ENCODE peak calls at places on chromosomes 2 and 18, in four cellular contexts. A is transverse colon, L is pancreas, Y is HFF-Myc. R is an unnamed sample.

GRCh38 chr18:45634454-45634853 is 19.2 kb downstream of the SLC14A2 start:
- DNase-seq in A (no peak), L (no peak), Y (no peak), R (no peak)

GRCh38 chr2:222891890-222892289 is 31.1 kb downstream of the ACSL3 start:
- DNase-seq in A (no peak), L (no peak), Y (no peak), R (no peak)

GRCh38 chr2:207632575-207633492 is 7.6 kb upstream of the METTL21A start:
- DNase-seq in A (no peak), L (no peak), Y (no peak), R (no peak)

GRCh38 chr18:38473535-38473934 is 907.9 kb upstream of the CELF4 start:
- DNase-seq in A (no peak), L (no peak), Y (no peak), R (no peak)

GRCh38 chr2:200383380-200384110 is 77.1 kb downstream of the SPATS2L start:
- DNase-seq in A (no peak), L (no peak), Y (no peak), R (peak)

GRCh38 chr2:147665035-147665434 is 179.8 kb upstream of the ACVR2A start:
- DNase-seq in A (no peak), L (no peak), Y (peak), R (no peak)

GRCh38 chr18:58670561-58671121 is 624 bp upstream of the MALT1 start:
- DNase-seq in A (no peak), L (no peak), Y (no peak), R (no peak)

GRCh38 chr2:100292022-100292580 is 30.2 kb downstream of the LONRF2 start:
- DNase-seq in A (no peak), L (peak), Y (peak), R (peak)

GRCh38 chr2:239321596-239322413 is 79.0 kb downstream of the HDAC4 start:
- DNase-seq in A (no peak), L (no peak), Y (no peak), R (no peak)

GRCh38 chr2:128411431-128411830 is 92.8 kb upstream of the HS6ST1 start:
- DNase-seq in A (no peak), L (peak), Y (no peak), R (no peak)

GRCh38 chr2:88281302-88282217 is 111.4 kb downstream of the THNSL2 start:
- DNase-seq in A (no peak), L (no peak), Y (no peak), R (no peak)

GRCh38 chr18:59054892-59055291 is 84.8 kb upstream of the SEC11C start:
- DNase-seq in A (no peak), L (peak), Y (no peak), R (peak)

GRCh38 chr2:84816426-84817026 is 64.4 kb downstream of the TRABD2A start:
- DNase-seq in A (no peak), L (no peak), Y (no peak), R (no peak)

GRCh38 chr2:151033454-151034248 is 228.0 kb downstream of the RBM43 start:
- DNase-seq in A (no peak), L (no peak), Y (no peak), R (no peak)

GRCh38 chr2:28751956-28752607 is 452 bp downstream of the PPP1CB start:
- DNase-seq in A (no peak), L (no peak), Y (no peak), R (no peak)

GRCh38 chr2:234996041-234996440 is 44.2 kb downstream of the SH3BP4 start:
- DNase-seq in A (no peak), L (no peak), Y (no peak), R (no peak)

GRCh38 chr2:166067204-166067603 is 60.6 kb downstream of the SCN1A start:
- DNase-seq in A (no peak), L (no peak), Y (no peak), R (no peak)

GRCh38 chr2:103176289-103176915 is 414.6 kb downstream of the TMEM182 start:
- DNase-seq in A (no peak), L (no peak), Y (no peak), R (no peak)

GRCh38 chr18:22556271-22556990 is 138.7 kb upstream of the CTAGE1 start:
- DNase-seq in A (no peak), L (peak), Y (no peak), R (no peak)

GRCh38 chr2:222707689-222708273 is 36.3 kb downstream of the MOGAT1 start:
- DNase-seq in A (no peak), L (no peak), Y (no peak), R (no peak)

GRCh38 chr2:33598472-33599174 is 476 bp downstream of the FAM98A start:
- DNase-seq in A (peak), L (peak), Y (no peak), R (no peak)

GRCh38 chr2:177265386-177265690 is 811 bp upstream of the NFE2L2 start:
- DNase-seq in A (peak), L (no peak), Y (no peak), R (no peak)

GRCh38 chr18:55328301-55328700 is 259.7 kb downstream of the TCF4 start:
- DNase-seq in A (no peak), L (no peak), Y (no peak), R (no peak)

GRCh38 chr2:17035010-17035409 is 369.4 kb upstream of the CYRIA start:
- DNase-seq in A (no peak), L (no peak), Y (no peak), R (no peak)

GRCh38 chr2:12236136-12236834 is 480.5 kb upstream of the TRIB2 start:
- DNase-seq in A (no peak), L (no peak), Y (no peak), R (no peak)

GRCh38 chr2:233453916-233454315 is 99.6 kb downstream of the DGKD start:
- DNase-seq in A (no peak), L (no peak), Y (no peak), R (no peak)

GRCh38 chr2:171522057-171522803 is at the start of gene CYBRD1:
- DNase-seq in A (peak), L (peak), Y (no peak), R (no peak)

GRCh38 chr18:2723207-2723606 is 67.7 kb downstream of the SMCHD1 start:
- DNase-seq in A (no peak), L (no peak), Y (no peak), R (no peak)

GRCh38 chr18:58209326-58209725 is 165.3 kb downstream of the NEDD4L start:
- DNase-seq in A (no peak), L (no peak), Y (no peak), R (no peak)

GRCh38 chr18:22084547-22084946 is 84.8 kb upstream of the GATA6 start:
- DNase-seq in A (peak), L (peak), Y (no peak), R (no peak)

GRCh38 chr18:23354625-23355024 is 98.5 kb upstream of the RIOK3 start:
- DNase-seq in A (no peak), L (no peak), Y (no peak), R (no peak)

GRCh38 chr2:133817680-133818566 is 249.7 kb upstream of the NCKAP5 start:
- DNase-seq in A (no peak), L (peak), Y (peak), R (no peak)

GRCh38 chr2:21438949-21439348 is 315.2 kb downstream of the TDRD15 start:
- DNase-seq in A (no peak), L (no peak), Y (no peak), R (no peak)

GRCh38 chr2:239235311-239235710 is 165.5 kb downstream of the HDAC4 start:
- DNase-seq in A (no peak), L (no peak), Y (no peak), R (no peak)

GRCh38 chr2:396903-397302 is 109.0 kb upstream of the ALKAL2 start:
- DNase-seq in A (no peak), L (no peak), Y (no peak), R (no peak)

GRCh38 chr2:43219383-43220228 is 6.8 kb downstream of the ZFP36L2 start:
- DNase-seq in A (peak), L (peak), Y (peak), R (peak)

GRCh38 chr2:203340791-203341487 is 12.7 kb downstream of the ABI2 start:
- DNase-seq in A (no peak), L (no peak), Y (no peak), R (no peak)

GRCh38 chr2:197240018-197240712 is 70.4 kb downstream of the ANKRD44 start:
- DNase-seq in A (no peak), L (no peak), Y (no peak), R (no peak)

GRCh38 chr2:10919415-10919775 is 7.7 kb downstream of the KCNF1 start:
- DNase-seq in A (no peak), L (no peak), Y (no peak), R (no peak)
- H3K4me3 ChIP-seq in A (no peak), L (no peak), Y (no peak), R (no peak)

GRCh38 chr2:40489678-40489960 is 37.7 kb upstream of the SLC8A1 start:
- DNase-seq in A (no peak), L (no peak), Y (no peak), R (no peak)
- H3K4me3 ChIP-seq in A (peak), L (no peak), Y (peak), R (no peak)

GRCh38 chr2:179560257-179560735 is 295.7 kb upstream of the SESTD1 start:
- DNase-seq in A (no peak), L (no peak), Y (no peak), R (no peak)
- H3K4me3 ChIP-seq in A (no peak), L (no peak), Y (no peak), R (no peak)

GRCh38 chr2:216526939-216527338 is 28.3 kb downstream of the RPL37A start:
- DNase-seq in A (no peak), L (no peak), Y (no peak), R (no peak)
- H3K4me3 ChIP-seq in A (no peak), L (no peak), Y (no peak), R (no peak)

GRCh38 chr2:122525341-122525740 is 769.9 kb downstream of the TSN start:
- DNase-seq in A (no peak), L (no peak), Y (no peak), R (no peak)
- H3K4me3 ChIP-seq in A (no peak), L (no peak), Y (no peak), R (no peak)

DNA sequence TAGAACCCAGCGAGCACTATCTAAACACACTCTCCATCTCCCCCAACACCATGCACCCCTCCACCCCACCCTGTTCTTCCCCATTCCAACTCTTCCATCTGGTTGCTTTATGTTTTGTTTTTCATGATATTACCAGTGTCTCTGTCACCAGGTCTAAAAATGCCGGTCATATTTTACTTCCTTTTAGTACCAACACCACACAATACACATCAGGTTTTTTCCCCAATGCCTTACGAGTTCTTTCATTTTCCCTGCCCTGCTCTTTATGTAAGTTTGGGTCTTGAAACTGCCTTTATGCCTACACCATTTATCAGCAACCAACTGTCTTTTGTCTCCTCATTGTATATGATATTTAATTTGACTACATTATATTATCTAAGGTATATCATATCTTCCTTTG is 10.1 kb upstream of the ITGA4 start:
- DNase-seq in A (no peak), L (no peak), Y (no peak), R (no peak)
- H3K4me3 ChIP-seq in A (no peak), L (no peak), Y (no peak), R (no peak)

GRCh38 chr2:75647771-75648170 is 1.2 kb downstream of the MRPL19 start:
- DNase-seq in A (no peak), L (no peak), Y (no peak), R (no peak)

GRCh38 chr2:75643980-75644379 is 2.6 kb upstream of the MRPL19 start:
- DNase-seq in A (no peak), L (no peak), Y (no peak), R (no peak)

GRCh38 chr2:75645643-75646042 is 940 bp upstream of the MRPL19 start:
- DNase-seq in A (no peak), L (no peak), Y (no peak), R (no peak)

GRCh38 chr2:75646583-75647425 is at the start of gene MRPL19:
- DNase-seq in A (peak), L (peak), Y (peak), R (peak)

GRCh38 chr2:75646090-75646582 is 447 bp upstream of the MRPL19 start:
- DNase-seq in A (no peak), L (no peak), Y (no peak), R (no peak)
- H3K4me3 ChIP-seq in A (peak), L (peak), Y (peak), R (peak)

GRCh38 chr18:11944786-11945185 is 36.5 kb upstream of the IMPA2 start:
- DNase-seq in A (no peak), L (no peak), Y (no peak), R (no peak)

GRCh38 chr18:11947214-11948119 is 33.8 kb upstream of the IMPA2 start:
- DNase-seq in A (peak), L (peak), Y (peak), R (peak)

GRCh38 chr18:11948852-11949523 is 32.3 kb upstream of the IMPA2 start:
- DNase-seq in A (no peak), L (no peak), Y (no peak), R (peak)

GRCh38 chr18:11950824-11951223 is 30.5 kb upstream of the IMPA2 start:
- DNase-seq in A (no peak), L (peak), Y (no peak), R (no peak)

GRCh38 chr18:11946756-11947155 is 34.6 kb upstream of the IMPA2 start:
- DNase-seq in A (no peak), L (peak), Y (no peak), R (peak)
- H3K4me3 ChIP-seq in A (peak), L (no peak), Y (peak), R (no peak)

GRCh38 chr2:65369980-65370379 is 62.4 kb downstream of the SPRED2 start:
- DNase-seq in A (no peak), L (no peak), Y (no peak), R (no peak)
- H3K4me3 ChIP-seq in A (no peak), L (no peak), Y (no peak), R (no peak)